ENCODE peak calls at places on chromosomes 5 and 9, in seven cellular contexts. A, X, H, U, C, W and Q are unnamed samples.

GRCh38 chr9:18447131-18447530 is 26.8 kb upstream of the ADAMTSL1 start:
- DNase-seq in W (no peak), H (no peak), A (no peak), X (no peak), C (no peak), U (peak; percentile 64), Q (no peak)

GRCh38 chr5:166909040-166909439 is 1382.4 kb upstream of the WWC1 start:
- DNase-seq in A (no peak), C (no peak), U (peak; percentile 89), X (no peak), H (no peak), W (no peak), Q (no peak)

GRCh38 chr9:112546149-112547012 is 59.8 kb downstream of the KIAA1958 start:
- DNase-seq in U (peak; percentile 84), A (no peak), W (no peak), C (no peak), H (peak; percentile 18), X (no peak), Q (no peak)

GRCh38 chr5:89613222-89613956 is 730.4 kb upstream of the MEF2C start:
- DNase-seq in H (peak; percentile 59), A (no peak), X (no peak), W (no peak), C (no peak), U (peak; percentile 19), Q (peak; percentile 1)

GRCh38 chr9:114305189-114305555 is 17.7 kb upstream of the ORM1 start:
- DNase-seq in A (no peak), C (no peak), W (no peak), H (no peak), U (no peak), X (no peak), Q (no peak)

GRCh38 chr5:132504746-132505145 is 14.2 kb upstream of the IRF1 start:
- DNase-seq in C (no peak), X (no peak), U (no peak), W (no peak), H (no peak), A (no peak), Q (no peak)

GRCh38 chr9:86349271-86349670 is 4.9 kb downstream of the TUT7 start:
- DNase-seq in U (peak; percentile 14), C (no peak), H (no peak), W (no peak), X (no peak), A (no peak), Q (no peak)

GRCh38 chr9:120758544-120758943 is 34.7 kb downstream of the FBXW2 start:
- DNase-seq in H (no peak), A (no peak), W (no peak), C (no peak), U (no peak), X (no peak), Q (no peak)

GRCh38 chr5:345404-346195 is 24.1 kb downstream of the AHRR start:
- DNase-seq in U (no peak), A (no peak), H (no peak), W (no peak), X (no peak), C (no peak), Q (no peak)

GRCh38 chr5:52767217-52767743 is 20.4 kb upstream of the ITGA1 start:
- DNase-seq in C (no peak), A (no peak), X (no peak), H (no peak), U (no peak), W (no peak), Q (no peak)

GRCh38 chr9:88804289-88804596 is 187.0 kb upstream of the S1PR3 start:
- DNase-seq in H (no peak), U (no peak), C (no peak), X (no peak), A (no peak), W (no peak), Q (peak; percentile 73)

GRCh38 chr5:83299353-83299752 is 172.2 kb upstream of the VCAN start:
- DNase-seq in W (no peak), H (no peak), U (no peak), X (no peak), C (no peak), A (no peak), Q (no peak)

GRCh38 chr5:39498247-39498952 is 73.6 kb upstream of the DAB2 start:
- DNase-seq in X (no peak), W (no peak), U (peak; percentile 30), C (no peak), H (no peak), A (no peak), Q (no peak)

GRCh38 chr5:174287761-174288160 is 242.3 kb downstream of the NSG2 start:
- DNase-seq in A (no peak), W (no peak), X (no peak), C (no peak), H (no peak), U (no peak), Q (no peak)

GRCh38 chr5:124963236-124963929 is 216.9 kb upstream of the ZNF608 start:
- DNase-seq in A (peak; percentile 26), W (no peak), X (no peak), U (peak; percentile 20), C (no peak), H (no peak), Q (peak; percentile 87)

GRCh38 chr9:104936291-104936690 is 8.3 kb upstream of the ABCA1 start:
- DNase-seq in X (no peak), W (no peak), H (no peak), C (no peak), U (no peak), A (no peak), Q (no peak)

GRCh38 chr5:4924581-4924980 is 215.5 kb upstream of the ADAMTS16 start:
- DNase-seq in H (no peak), X (no peak), C (no peak), A (no peak), W (no peak), U (peak; percentile 81), Q (no peak)

GRCh38 chr5:10662083-10662482 is 98.2 kb downstream of the ANKRD33B start:
- DNase-seq in U (no peak), C (no peak), H (no peak), X (no peak), W (no peak), A (no peak), Q (no peak)

GRCh38 chr5:174798411-174798930 is 74.1 kb downstream of the MSX2 start:
- DNase-seq in H (no peak), A (no peak), U (no peak), C (no peak), X (no peak), W (no peak), Q (no peak)

GRCh38 chr9:31908158-31908890 is 476.1 kb upstream of the ACO1 start:
- DNase-seq in C (no peak), A (no peak), W (no peak), H (peak; percentile 52), X (no peak), U (peak; percentile 7), Q (peak; percentile 82)

GRCh38 chr9:133943036-133943780 is 48.9 kb downstream of the VAV2 start:
- DNase-seq in U (no peak), C (no peak), X (no peak), W (peak; percentile 49), H (no peak), A (no peak), Q (no peak)

GRCh38 chr5:56763711-56764466 is 51.5 kb upstream of the MAP3K1 start:
- DNase-seq in H (no peak), X (no peak), U (peak; percentile 24), W (no peak), A (no peak), C (no peak), Q (peak; percentile 86)